ENCODE peak calls at places on chromosome 22, in eight cellular contexts. E is astrocyte of the spinal cord, V is BJ, J is sigmoid colon, M is epithelial cell of esophagus, O is astrocyte of the cerebellum, F is NB4, Y is heart right ventricle. I is an unnamed sample.

GRCh38 chr22:46192210-46192993 is 42.1 kb downstream of the PPARA start:
- DNase-seq in E (no peak), V (no peak), J (no peak), M (no peak), O (no peak), F (no peak), Y (no peak), I (no peak)

GRCh38 chr22:23325183-23325582 is 144.9 kb downstream of the BCR start:
- DNase-seq in E (no peak), V (no peak), J (no peak), M (no peak), O (no peak), F (no peak), Y (no peak), I (no peak)

GRCh38 chr22:39651783-39652058 is 81.2 kb downstream of the CACNA1I start:
- DNase-seq in E (no peak), V (no peak), J (no peak), M (no peak), O (no peak), F (no peak), Y (no peak), I (no peak)

GRCh38 chr22:46066691-46067090 is 83.6 kb upstream of the PPARA start:
- DNase-seq in E (peak), V (no peak), J (peak), M (peak), O (no peak), F (no peak), Y (peak), I (no peak)

GRCh38 chr22:35570686-35571194 is 30.1 kb downstream of the RASD2 start:
- DNase-seq in E (no peak), V (no peak), J (no peak), M (no peak), O (no peak), F (no peak), Y (no peak), I (no peak)

GRCh38 chr22:26643368-26644100 is 13.9 kb upstream of the MIAT start:
- DNase-seq in E (no peak), V (no peak), J (no peak), M (no peak), O (no peak), F (no peak), Y (no peak), I (no peak)

GRCh38 chr22:46036558-46037408 is 59.8 kb upstream of the WNT7B start:
- DNase-seq in E (no peak), V (no peak), J (peak), M (peak), O (no peak), F (peak), Y (no peak), I (peak)

GRCh38 chr22:41446057-41446501 is 522 bp downstream of the TOB2 start:
- DNase-seq in E (no peak), V (no peak), J (peak), M (peak), O (no peak), F (peak), Y (peak), I (no peak)

GRCh38 chr22:17077255-17077654 is 7.5 kb upstream of the IL17RA start:
- DNase-seq in E (peak), V (peak), J (no peak), M (peak), O (peak), F (no peak), Y (no peak), I (no peak)

GRCh38 chr22:17734197-17734596 is 40.1 kb downstream of the BID start:
- DNase-seq in E (peak), V (no peak), J (no peak), M (no peak), O (no peak), F (peak), Y (no peak), I (peak)

GRCh38 chr22:41445171-41446056 is 1.2 kb downstream of the TOB2 start:
- DNase-seq in E (peak), V (no peak), J (peak), M (peak), O (no peak), F (peak), Y (no peak), I (peak)

GRCh38 chr22:28799125-28799833 is 1.1 kb downstream of the XBP1 start:
- DNase-seq in E (peak), V (peak), J (peak), M (peak), O (peak), F (peak), Y (no peak), I (peak)

GRCh38 chr22:46533434-46533833 is 4.0 kb downstream of the CELSR1 start:
- DNase-seq in E (no peak), V (no peak), J (no peak), M (peak), O (no peak), F (no peak), Y (no peak), I (no peak)

GRCh38 chr22:46421272-46421671 is 85.8 kb downstream of the TRMU start:
- DNase-seq in E (no peak), V (no peak), J (no peak), M (no peak), O (no peak), F (no peak), Y (no peak), I (peak)

GRCh38 chr22:46614070-46614931 is 5.9 kb upstream of the GRAMD4 start:
- DNase-seq in E (no peak), V (no peak), J (no peak), M (no peak), O (no peak), F (no peak), Y (no peak), I (peak)

GRCh38 chr22:40637181-40638150 is 947 bp upstream of the MRTFA start:
- DNase-seq in E (no peak), V (no peak), J (peak), M (peak), O (no peak), F (no peak), Y (no peak), I (peak)

GRCh38 chr22:21937041-21937820 is 15.4 kb downstream of the PPM1F start:
- DNase-seq in E (no peak), V (no peak), J (no peak), M (peak), O (no peak), F (peak), Y (no peak), I (no peak)

GRCh38 chr22:35894464-35894878 is 134.2 kb downstream of the RBFOX2 start:
- DNase-seq in E (peak), V (no peak), J (peak), M (peak), O (no peak), F (no peak), Y (no peak), I (no peak)

GRCh38 chr22:44224166-44224565 is 43.4 kb downstream of the PARVG start:
- DNase-seq in E (no peak), V (no peak), J (peak), M (peak), O (no peak), F (no peak), Y (no peak), I (no peak)

GRCh38 chr22:46250783-46251125 is 661 bp upstream of the CDPF1 start:
- DNase-seq in E (no peak), V (no peak), J (no peak), M (no peak), O (no peak), F (no peak), Y (no peak), I (peak)

GRCh38 chr22:40241200-40241763 is 63.6 kb downstream of the TNRC6B start:
- DNase-seq in E (no peak), V (no peak), J (no peak), M (no peak), O (no peak), F (no peak), Y (no peak), I (peak)

GRCh38 chr22:29256606-29257325 is 11.0 kb downstream of the RHBDD3 start:
- DNase-seq in E (no peak), V (no peak), J (no peak), M (no peak), O (no peak), F (no peak), Y (no peak), I (no peak)

GRCh38 chr22:46436595-46437163 is 100.7 kb downstream of the CELSR1 start:
- DNase-seq in E (peak), V (no peak), J (no peak), M (peak), O (no peak), F (no peak), Y (no peak), I (no peak)

GRCh38 chr22:27564806-27565205 is 236.8 kb downstream of the MN1 start:
- DNase-seq in E (no peak), V (no peak), J (no peak), M (peak), O (no peak), F (no peak), Y (no peak), I (no peak)

GRCh38 chr22:17633217-17633997 is 4.9 kb upstream of the ATP6V1E1 start:
- DNase-seq in E (peak), V (peak), J (no peak), M (peak), O (peak), F (no peak), Y (no peak), I (no peak)

GRCh38 chr22:40853961-40854360 is 2.5 kb downstream of the ST13 start:
- DNase-seq in E (no peak), V (no peak), J (no peak), M (peak), O (no peak), F (peak), Y (no peak), I (no peak)

GRCh38 chr22:44755956-44756361 is 3.6 kb downstream of the ARHGAP8 start:
- DNase-seq in E (no peak), V (no peak), J (no peak), M (peak), O (no peak), F (no peak), Y (no peak), I (no peak)

GRCh38 chr22:30025187-30025586 is 55.1 kb upstream of the HORMAD2 start:
- DNase-seq in E (no peak), V (no peak), J (no peak), M (peak), O (no peak), F (no peak), Y (no peak), I (no peak)

GRCh38 chr22:26970809-26971394 is 313.5 kb downstream of the MIAT start:
- DNase-seq in E (no peak), V (no peak), J (no peak), M (no peak), O (no peak), F (no peak), Y (no peak), I (no peak)

GRCh38 chr22:45162531-45162930 is 1.2 kb upstream of the NUP50 start:
- DNase-seq in E (no peak), V (no peak), J (no peak), M (peak), O (no peak), F (no peak), Y (no peak), I (no peak)

GRCh38 chr22:17994424-17995108 is 29.8 kb downstream of the MICAL3 start:
- DNase-seq in E (no peak), V (no peak), J (peak), M (no peak), O (no peak), F (no peak), Y (no peak), I (no peak)

GRCh38 chr22:47367993-47368945 is 605.8 kb downstream of the TBC1D22A start:
- DNase-seq in E (no peak), V (no peak), J (no peak), M (no peak), O (no peak), F (no peak), Y (no peak), I (no peak)

GRCh38 chr22:45671051-45671782 is 417 bp upstream of the ATXN10 start:
- DNase-seq in E (no peak), V (no peak), J (peak), M (no peak), O (no peak), F (no peak), Y (peak), I (peak)

GRCh38 chr22:16828876-16829275 is 3.7 kb upstream of the XKR3 start:
- DNase-seq in E (no peak), V (no peak), J (no peak), M (no peak), O (no peak), F (no peak), Y (no peak), I (no peak)

GRCh38 chr22:30121988-30122387 is 41.7 kb downstream of the HORMAD2 start:
- DNase-seq in E (no peak), V (no peak), J (no peak), M (no peak), O (no peak), F (no peak), Y (no peak), I (peak)

GRCh38 chr22:41178425-41178975 is 26.6 kb upstream of the L3MBTL2 start:
- DNase-seq in E (no peak), V (no peak), J (peak), M (no peak), O (no peak), F (no peak), Y (peak), I (no peak)

GRCh38 chr22:29043906-29044575 is 17.6 kb downstream of the C22orf31 start:
- DNase-seq in E (peak), V (no peak), J (no peak), M (peak), O (no peak), F (no peak), Y (no peak), I (no peak)

GRCh38 chr22:48488149-48488551 is 1339.5 kb downstream of the BRD1 start:
- DNase-seq in E (no peak), V (no peak), J (no peak), M (no peak), O (no peak), F (no peak), Y (no peak), I (no peak)
- TF ChIP-seq CTCF in E (peak), V (peak), J (no peak), M (no peak), O (peak), F (no peak), Y (no peak), I (no peak)

GRCh38 chr22:49799431-49800075 is 28.1 kb downstream of the BRD1 start:
- DNase-seq in E (no peak), V (no peak), J (no peak), M (no peak), O (no peak), F (no peak), Y (no peak), I (no peak)
- TF ChIP-seq CTCF in E (no peak), V (no peak), J (no peak), M (no peak), O (no peak), F (no peak), Y (no peak), I (no peak)

GRCh38 chr22:37019309-37020191 is at the start of the genes MPST and TST:
- DNase-seq in E (peak), V (no peak), J (peak), M (peak), O (no peak), F (peak), Y (peak), I (peak)
- TF ChIP-seq CTCF in E (no peak), V (no peak), J (no peak), M (no peak), O (no peak), F (no peak), Y (no peak), I (peak)

GRCh38 chr22:48894064-48894671 is 933.5 kb downstream of the BRD1 start:
- DNase-seq in E (no peak), V (no peak), J (no peak), M (no peak), O (no peak), F (peak), Y (no peak), I (peak)
- TF ChIP-seq CTCF in E (no peak), V (no peak), J (no peak), M (no peak), O (no peak), F (peak), Y (no peak), I (peak)

DNA sequence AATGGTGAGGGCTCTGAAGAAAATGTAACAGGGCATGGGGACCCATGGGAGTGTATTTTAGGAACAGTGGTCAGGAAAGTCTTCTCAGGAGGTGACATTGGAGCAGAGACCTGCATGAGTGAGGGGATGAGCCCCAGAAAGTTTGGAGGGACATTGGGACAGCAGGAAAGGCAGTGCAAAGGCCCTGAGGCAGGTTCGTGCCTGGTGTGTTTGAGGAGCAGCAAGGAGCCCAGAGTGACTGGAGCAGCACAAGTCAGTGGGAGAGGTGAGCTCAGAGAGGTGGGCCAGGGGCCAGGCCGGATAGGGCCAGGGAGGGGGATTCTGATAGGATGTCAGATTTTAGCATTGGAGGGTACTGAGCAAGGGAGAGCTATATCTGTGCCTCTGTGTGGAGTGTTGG is 80.0 kb upstream of the CRYBB3 start:
- DNase-seq in E (no peak), V (no peak), J (no peak), M (no peak), O (no peak), F (no peak), Y (no peak), I (no peak)
- TF ChIP-seq CTCF in E (no peak), V (no peak), J (no peak), M (no peak), O (no peak), F (no peak), Y (no peak), I (no peak)

GRCh38 chr22:20741634-20742581 is 32.0 kb upstream of the SERPIND1 start:
- DNase-seq in E (peak), V (no peak), J (no peak), M (peak), O (no peak), F (peak), Y (no peak), I (peak)
- TF ChIP-seq CTCF in E (peak), V (peak), J (peak), M (peak), O (peak), F (peak), Y (peak), I (peak)

GRCh38 chr22:33917744-33918406 is 2.4 kb downstream of the LARGE1 start:
- DNase-seq in E (no peak), V (no peak), J (no peak), M (no peak), O (no peak), F (peak), Y (no peak), I (no peak)
- TF ChIP-seq CTCF in E (peak), V (peak), J (peak), M (no peak), O (peak), F (peak), Y (peak), I (no peak)

GRCh38 chr22:19488285-19488684 is 8.6 kb downstream of the CDC45 start:
- DNase-seq in E (no peak), V (no peak), J (no peak), M (no peak), O (no peak), F (no peak), Y (no peak), I (no peak)

GRCh38 chr22:19492504-19493174 is 12.9 kb downstream of the CDC45 start:
- DNase-seq in E (no peak), V (no peak), J (no peak), M (no peak), O (no peak), F (no peak), Y (no peak), I (no peak)

GRCh38 chr22:19494001-19494560 is 14.4 kb downstream of the CDC45 start:
- DNase-seq in E (no peak), V (no peak), J (no peak), M (no peak), O (no peak), F (no peak), Y (no peak), I (no peak)

GRCh38 chr22:19490628-19491230 is 11.0 kb downstream of the CDC45 start:
- DNase-seq in E (no peak), V (no peak), J (no peak), M (no peak), O (no peak), F (no peak), Y (no peak), I (no peak)

DNA sequence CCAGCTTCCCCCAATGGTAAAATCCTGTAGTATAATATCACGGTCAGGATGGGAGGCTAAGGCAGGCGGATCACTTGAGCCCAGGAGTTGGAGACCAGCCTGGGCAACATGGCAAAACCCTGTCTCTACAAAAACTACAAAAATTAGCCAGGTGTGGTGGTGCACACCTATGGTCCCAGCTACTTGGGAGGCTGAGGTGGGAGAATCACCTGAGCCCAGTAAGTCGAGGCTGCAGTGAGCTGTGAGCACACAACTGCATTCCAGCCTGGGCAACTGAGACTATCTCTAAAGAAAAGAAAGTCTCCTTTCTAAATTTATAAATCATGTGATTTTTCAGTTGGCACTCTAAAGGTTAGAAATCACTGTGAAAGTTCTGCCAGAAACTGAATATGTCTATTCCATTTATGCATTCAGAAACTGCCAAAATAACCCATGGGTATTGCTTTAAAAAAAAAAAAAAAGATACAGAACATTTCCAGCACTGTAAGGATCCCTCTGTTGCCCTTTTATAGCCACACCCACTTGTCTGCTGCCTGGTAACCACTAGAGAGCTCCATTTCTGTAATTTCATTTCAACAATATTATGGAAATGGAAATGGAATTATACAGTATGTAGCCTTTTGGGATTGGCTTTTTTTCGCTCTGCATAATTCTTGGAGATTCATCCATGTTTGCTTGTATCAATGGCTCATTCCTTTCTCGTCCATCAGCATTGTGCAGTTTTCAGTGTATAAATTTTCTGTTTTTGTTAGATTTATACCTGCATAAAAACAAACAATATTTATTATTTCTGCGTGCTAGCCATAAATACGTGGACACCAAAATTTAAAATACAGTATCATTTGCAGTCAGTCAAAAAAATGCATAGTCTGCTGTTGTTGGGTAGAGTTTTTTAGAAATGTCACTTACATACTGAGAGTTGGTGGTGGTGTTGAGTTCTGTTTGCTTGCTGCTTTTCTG is 9.4 kb downstream of the CDC45 start:
- DNase-seq in E (no peak), V (no peak), J (no peak), M (peak), O (no peak), F (no peak), Y (no peak), I (no peak)
- TF ChIP-seq CTCF in E (peak), V (peak), J (no peak), M (peak), O (peak), F (no peak), Y (peak), I (no peak)

GRCh38 chr22:43044402-43044801 is 29.5 kb upstream of the PACSIN2 start:
- DNase-seq in E (no peak), V (no peak), J (no peak), M (no peak), O (no peak), F (no peak), Y (no peak), I (no peak)
- TF ChIP-seq CTCF in E (no peak), V (no peak), J (no peak), M (no peak), O (no peak), F (no peak), Y (no peak), I (no peak)

DNA sequence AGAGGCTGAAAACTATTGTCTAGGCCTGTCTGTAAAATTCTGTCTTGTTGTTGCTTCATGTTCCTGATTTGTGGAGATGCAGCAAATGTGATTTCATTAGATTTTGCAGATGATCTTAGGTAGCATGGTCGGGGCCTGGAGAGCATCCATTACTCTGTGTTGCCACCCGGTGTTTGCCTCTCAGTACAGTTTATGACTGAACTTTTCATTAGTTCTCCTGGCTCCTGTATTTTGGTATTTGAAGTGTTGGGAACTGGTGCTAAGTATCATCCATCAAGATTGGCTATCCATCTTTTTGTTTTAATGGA is 7.7 kb downstream of the YWHAH start:
- DNase-seq in E (peak), V (no peak), J (no peak), M (peak), O (no peak), F (peak), Y (no peak), I (no peak)
- TF ChIP-seq CTCF in E (no peak), V (peak), J (no peak), M (no peak), O (no peak), F (no peak), Y (no peak), I (no peak)

I was measured in activated CD8-positive, alpha-beta T cell treated with anti-CD3 and anti-CD28 coated beads for 36 hours.